ENCODE peak calls at places on chromosomes 7 and 10, in four cellular contexts. S is MM.1S, U is ovary, H is body of pancreas. L is an unnamed sample. For H3K9me3 and H3K36me3, the result is how much of the 10 kb centered on the place peaks cover.

GRCh38 chr7:10696064-10696463 is 277.6 kb upstream of the PHF14 start:
- DNase-seq in S (no peak), U (no peak), H (no peak), L (no peak)

GRCh38 chr7:130683026-130683425 is 3.3 kb downstream of the TSGA13 start:
- DNase-seq in H (no peak), S (no peak), U (no peak), L (no peak)

GRCh38 chr7:117008849-117009531 is 55.7 kb downstream of the ST7 start:
- DNase-seq in S (peak), H (no peak), U (no peak), L (peak)

GRCh38 chr7:78736548-78736947 is 716.9 kb downstream of the MAGI2 start:
- DNase-seq in S (no peak), U (no peak), H (peak), L (no peak)

GRCh38 chr7:867001-867405 is 9.4 kb upstream of the GET4 start:
- DNase-seq in U (peak), H (peak), S (no peak), L (no peak)

GRCh38 chr10:123380491-123381085 is 226.4 kb downstream of the BUB3 start:
- DNase-seq in H (no peak), S (no peak), U (no peak), L (no peak)

GRCh38 chr7:155862088-155862487 is 49.8 kb upstream of the SHH start:
- DNase-seq in H (no peak), U (no peak), S (no peak), L (no peak)

GRCh38 chr10:131819241-131820072 is 81.4 kb upstream of the PPP2R2D start:
- DNase-seq in U (no peak), S (no peak), H (no peak), L (no peak)

GRCh38 chr7:101625076-101625914 is 3.8 kb downstream of the MYL10 start:
- DNase-seq in H (no peak), S (no peak), U (no peak), L (no peak)

GRCh38 chr10:124248056-124248455 is 154.7 kb upstream of the CHST15 start:
- DNase-seq in U (no peak), H (no peak), S (no peak), L (no peak)

GRCh38 chr7:41943098-41943577 is 240.2 kb upstream of the INHBA start:
- DNase-seq in H (peak), U (peak), S (peak), L (no peak)

GRCh38 chr7:66356277-66356721 is 151.2 kb downstream of the TPST1 start:
- DNase-seq in H (no peak), S (no peak), U (no peak), L (no peak)

GRCh38 chr7:117929217-117929616 is 56.0 kb upstream of the CTTNBP2 start:
- DNase-seq in H (no peak), S (no peak), U (no peak), L (no peak)

GRCh38 chr10:3668276-3668960 is 116.6 kb downstream of the KLF6 start:
- DNase-seq in S (no peak), U (no peak), H (peak), L (peak)

GRCh38 chr10:125720002-125720382 is 483 bp downstream of the EDRF1 start:
- DNase-seq in U (no peak), H (peak), S (peak), L (no peak)

GRCh38 chr10:120727001-120727400 is 124.2 kb upstream of the WDR11 start:
- DNase-seq in H (no peak), S (no peak), U (no peak), L (no peak)

GRCh38 chr7:106548491-106548890 is 112.5 kb downstream of the CCDC71L start:
- DNase-seq in S (no peak), H (no peak), U (no peak), L (no peak)

GRCh38 chr7:91875851-91876250 is 4.7 kb downstream of the MTERF1 start:
- DNase-seq in H (no peak), S (no peak), U (no peak), L (no peak)

GRCh38 chr7:79741684-79742083 is 288.2 kb upstream of the MAGI2 start:
- DNase-seq in S (no peak), H (no peak), U (no peak), L (no peak)

GRCh38 chr10:132023092-132023811 is 41.5 kb upstream of the BNIP3 start:
- DNase-seq in S (no peak), H (peak), U (peak), L (peak)

GRCh38 chr7:18590744-18591340 is 95.3 kb downstream of the HDAC9 start:
- DNase-seq in S (peak), H (no peak), U (no peak), L (no peak)

GRCh38 chr7:41275255-41275654 is 427.6 kb downstream of the INHBA start:
- DNase-seq in U (no peak), S (no peak), H (no peak), L (no peak)

GRCh38 chr10:85152488-85152887 is 824.1 kb downstream of the CCSER2 start:
- DNase-seq in H (no peak), S (no peak), U (no peak), L (no peak)

GRCh38 chr10:113326160-113327111 is 226.4 kb upstream of the HABP2 start:
- DNase-seq in U (no peak), S (no peak), H (peak), L (no peak)

GRCh38 chr7:92691578-92691977 is 101.4 kb upstream of the FAM133B start:
- DNase-seq in U (no peak), H (peak), S (peak), L (no peak)

GRCh38 chr10:24428410-24428782 is 219.5 kb downstream of the KIAA1217 start:
- DNase-seq in H (no peak), S (no peak), U (no peak), L (no peak)

GRCh38 chr7:139777304-139777890 is 401 bp downstream of the HIPK2 start:
- DNase-seq in H (peak), S (peak), U (peak), L (peak)

GRCh38 chr10:101311440-101312067 is 42.4 kb upstream of the BTRC start:
- DNase-seq in S (no peak), U (peak), H (peak), L (no peak)

GRCh38 chr7:98860069-98860468 is 9.7 kb downstream of the TMEM130 start:
- DNase-seq in H (no peak), S (no peak), U (no peak), L (no peak)

GRCh38 chr10:132524443-132525285 is 12.9 kb upstream of the INPP5A start:
- DNase-seq in S (no peak), H (no peak), U (no peak), L (no peak)

GRCh38 chr7:130723784-130724183 is 10.2 kb downstream of the KLF14 start:
- DNase-seq in S (no peak), U (no peak), H (no peak), L (no peak)

GRCh38 chr7:71459137-71459536 is 327.2 kb downstream of the GALNT17 start:
- DNase-seq in H (peak), S (no peak), U (no peak), L (no peak)

GRCh38 chr10:109115179-109115578 is 808.1 kb downstream of the XPNPEP1 start:
- DNase-seq in U (no peak), S (no peak), H (no peak), L (no peak)
- H3K9me3 ChIP-seq in U (under half), S (under half), H (under half), L (under half)

DNA sequence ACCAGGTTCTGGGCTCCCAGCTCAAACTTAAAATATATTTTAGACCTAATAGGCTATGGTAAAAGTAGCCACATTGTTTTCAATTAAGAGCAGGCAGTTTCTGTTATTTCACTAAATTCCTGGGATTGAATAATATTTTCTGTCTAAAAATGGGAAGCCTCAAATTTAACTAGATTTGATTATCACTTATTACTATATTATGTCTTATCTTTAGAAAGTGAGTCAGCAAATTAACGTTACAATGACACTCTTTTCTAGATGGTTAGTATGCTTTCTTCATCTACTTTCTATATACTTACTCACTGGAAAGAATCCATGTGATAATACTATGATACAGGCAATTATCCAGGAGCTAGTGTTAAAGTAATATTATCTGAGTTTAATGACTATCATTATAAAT is 27.5 kb downstream of the KIF5B start:
- DNase-seq in H (no peak), S (no peak), U (no peak), L (no peak)
- H3K36me3 ChIP-seq in H (under half), S (under half), U (under half), L (half or more)

DNA sequence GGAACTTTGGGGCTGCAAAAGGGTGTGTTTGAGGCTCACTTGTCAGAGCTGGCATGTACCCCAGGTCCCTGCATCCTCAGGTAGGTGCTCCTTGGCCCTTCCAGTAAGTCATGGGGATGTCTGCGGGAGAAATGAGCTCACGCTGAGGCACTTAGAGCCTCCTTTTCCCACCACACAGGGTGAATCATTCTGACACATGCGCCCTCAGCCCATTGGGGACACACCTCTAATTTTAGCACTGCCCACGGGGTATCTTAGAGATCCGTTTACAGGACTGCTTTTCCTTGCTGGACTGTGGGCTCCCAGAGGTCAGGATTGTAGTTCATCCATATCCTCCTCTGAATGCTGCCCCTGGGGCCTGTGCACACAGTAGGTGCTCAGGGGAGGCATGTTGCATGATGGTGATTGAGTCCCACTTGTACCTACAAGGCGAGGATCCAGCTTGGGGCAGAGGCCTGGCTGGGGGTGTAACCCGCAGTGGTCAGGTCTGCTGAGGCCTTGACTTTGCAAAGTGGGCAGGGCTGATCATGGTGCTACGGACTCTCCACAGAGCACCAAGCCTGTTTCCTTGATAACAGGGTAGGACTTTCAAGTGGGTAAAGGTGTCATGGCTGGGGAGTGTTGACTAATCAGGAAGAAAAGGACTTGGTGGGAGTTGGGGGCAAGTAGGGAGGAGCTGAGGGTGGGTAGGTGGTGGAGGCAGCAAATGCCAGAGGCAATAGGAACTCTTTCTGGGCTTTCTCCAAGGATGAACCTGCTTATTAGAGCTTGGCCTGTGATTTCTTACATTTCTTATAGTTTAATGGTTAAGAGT is 5.8 kb downstream of the TSPAN15 start:
- DNase-seq in U (no peak), S (no peak), H (no peak), L (no peak)
- H3K9me3 ChIP-seq in U (under half), S (under half), H (under half), L (under half)

GRCh38 chr10:33248638-33249037 is 85.8 kb downstream of the NRP1 start:
- DNase-seq in S (peak), H (no peak), U (no peak), L (peak)
- H3K36me3 ChIP-seq in S (under half), H (under half), U (under half), L (under half)

DNA sequence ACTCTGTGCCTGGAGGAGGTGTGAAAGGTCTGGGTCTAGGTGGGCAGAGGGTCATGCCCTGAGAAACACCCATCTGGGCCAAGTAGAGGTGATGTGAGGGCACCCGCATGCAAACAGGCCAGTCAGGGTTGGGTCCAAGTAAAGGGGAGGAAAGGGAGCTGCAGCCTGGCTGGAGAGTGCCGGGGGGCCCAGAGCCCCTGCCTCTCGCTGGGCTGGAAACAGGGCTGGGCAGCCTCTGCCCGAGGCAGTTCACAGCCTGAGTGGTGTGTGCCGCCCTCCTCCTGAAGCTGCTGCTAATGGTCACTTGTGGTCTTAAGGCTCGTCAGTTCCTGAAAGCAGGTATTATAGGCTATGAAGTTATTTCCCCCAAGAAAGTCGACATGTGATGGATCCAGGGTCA is 7.3 kb downstream of the CYP2E1 start:
- DNase-seq in U (no peak), H (no peak), S (no peak), L (no peak)
- H3K9me3 ChIP-seq in U (under half), H (under half), S (under half), L (under half)

DNA sequence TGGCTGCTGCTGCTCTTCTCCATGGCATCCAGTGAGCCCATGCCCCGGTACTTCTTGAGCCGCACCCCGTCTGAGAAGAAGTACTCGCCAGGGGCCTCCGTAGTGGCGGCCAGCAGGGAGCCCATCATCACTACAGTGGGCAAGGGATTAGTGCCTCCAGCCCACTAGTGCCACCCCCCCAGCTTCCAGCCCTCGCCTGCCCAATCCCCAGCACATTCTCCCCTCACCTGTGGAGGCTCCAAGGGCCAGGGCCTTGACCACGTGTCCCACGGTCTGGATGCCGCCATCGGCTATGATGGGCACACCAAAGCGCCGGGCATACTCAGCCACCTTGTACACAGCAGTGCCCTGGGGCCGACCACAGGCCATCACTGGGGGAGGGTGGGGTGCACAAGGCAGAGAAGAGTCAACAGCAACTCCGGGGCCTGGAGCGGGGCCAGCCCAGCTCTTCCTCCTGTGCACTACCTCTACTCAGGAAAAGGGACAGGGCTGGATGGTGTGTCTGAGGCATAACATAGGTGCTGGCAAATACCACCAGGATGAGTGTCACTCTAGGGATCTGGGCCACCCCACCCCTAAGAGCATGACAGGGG is 14.8 kb downstream of the IMPDH1 start:
- DNase-seq in S (no peak), U (no peak), H (no peak), L (no peak)
- H3K36me3 ChIP-seq in S (under half), U (under half), H (under half), L (half or more)

GRCh38 chr7:150458235-150458634 is 7.8 kb downstream of the GIMAP8 start:
- DNase-seq in S (no peak), U (no peak), H (no peak), L (no peak)
- H3K9me3 ChIP-seq in S (under half), U (under half), H (under half), L (under half)

DNA sequence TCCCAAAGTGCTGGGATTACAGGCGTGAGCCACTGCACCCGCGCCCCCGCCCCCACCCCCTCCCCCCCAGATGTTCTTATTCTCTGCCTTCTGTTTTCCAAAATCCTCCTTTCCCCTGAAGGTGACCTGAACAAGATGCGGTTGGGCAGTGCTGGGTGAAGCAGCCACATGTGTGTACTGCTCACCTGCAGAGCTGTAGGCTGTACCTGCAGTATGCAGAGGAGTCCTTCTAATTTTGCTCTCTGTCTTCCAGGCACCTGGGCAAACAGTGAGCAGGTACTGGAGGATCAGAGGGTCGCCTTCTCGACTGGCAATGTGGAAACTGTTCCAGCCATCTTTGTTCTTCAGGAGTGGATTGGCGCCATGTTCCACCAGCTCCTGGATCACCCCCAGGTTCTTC is 2.1 kb downstream of the ANKRD16 start:
- DNase-seq in S (no peak), H (no peak), U (no peak), L (no peak)
- H3K36me3 ChIP-seq in S (under half), H (under half), U (under half), L (under half)

DNA sequence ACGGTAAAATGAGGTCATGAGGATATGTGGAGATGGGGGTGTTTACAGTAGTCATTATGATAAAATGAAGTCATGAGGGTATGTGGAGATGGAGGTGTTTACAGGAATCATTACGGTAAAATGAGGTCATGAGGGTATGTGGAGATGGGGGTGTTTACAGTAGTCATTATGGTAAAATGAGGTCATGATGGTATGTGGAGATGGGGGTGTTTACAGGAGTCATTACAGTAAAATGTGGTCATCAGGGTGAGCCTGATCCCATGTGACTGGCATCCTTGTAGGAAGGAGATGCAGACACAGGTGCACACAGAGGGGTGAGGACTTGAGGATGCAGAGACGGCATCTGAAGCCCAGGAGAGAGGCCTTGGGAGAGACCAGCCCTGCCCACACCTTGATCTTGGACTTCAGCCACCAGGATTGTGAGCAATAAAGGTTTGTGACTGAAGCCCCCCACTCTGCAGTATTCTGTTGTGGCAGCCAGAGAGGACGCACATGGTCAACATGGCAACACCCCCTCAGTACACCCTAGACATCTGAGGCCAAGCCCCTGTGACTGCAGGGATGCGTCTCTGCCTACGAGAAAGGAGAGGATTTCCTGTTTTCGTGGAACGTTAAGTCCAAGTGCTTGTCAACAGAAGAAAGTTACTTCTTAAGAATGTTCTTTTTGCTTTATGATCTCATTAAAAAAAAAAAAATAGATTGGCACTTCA is 544.4 kb downstream of the DNAJB6 start:
- DNase-seq in S (no peak), U (no peak), H (no peak), L (no peak)
- H3K9me3 ChIP-seq in S (under half), U (under half), H (under half), L (under half)

L was measured in effector memory CD4-positive, alpha-beta T cell.